ENCODE peak calls at places on chromosomes 11 and 22, in four cellular contexts. E is thyroid gland, U is K562, Z is Peyer's patch. C is an unnamed sample.

GRCh38 chr11:85955531-85955930 is 100.3 kb downstream of the CCDC83 start:
- DNase-seq in U (no peak), Z (no peak), E (no peak), C (no peak)

GRCh38 chr11:15649371-15650104 is 534.8 kb downstream of the INSC start:
- DNase-seq in Z (no peak), E (no peak), U (no peak), C (no peak)

GRCh38 chr11:83717551-83717950 is 431.4 kb upstream of the CCDC90B start:
- DNase-seq in Z (no peak), E (no peak), U (no peak), C (no peak)

GRCh38 chr22:47632646-47633045 is 870.2 kb downstream of the TBC1D22A start:
- DNase-seq in U (no peak), E (no peak), Z (peak), C (no peak)

GRCh38 chr11:104946907-104947306 is 21.5 kb downstream of the CASP4 start:
- DNase-seq in U (no peak), Z (peak), E (no peak), C (no peak)

GRCh38 chr22:50544746-50545253 is 899 bp upstream of the KLHDC7B start:
- DNase-seq in E (peak), U (no peak), Z (no peak), C (peak)

GRCh38 chr11:11387906-11388305 is 34.9 kb upstream of the CSNK2A3 start:
- DNase-seq in E (no peak), U (no peak), Z (no peak), C (no peak)

GRCh38 chr11:80886684-80887083 is 1445.9 kb upstream of the TENM4 start:
- DNase-seq in U (no peak), E (no peak), Z (no peak), C (no peak)

GRCh38 chr11:17597770-17598169 is 50.7 kb downstream of the OTOG start:
- DNase-seq in U (no peak), E (no peak), Z (peak), C (no peak)

GRCh38 chr11:114059278-114059983 is at the start of gene ZBTB16:
- DNase-seq in E (peak), Z (peak), U (no peak), C (peak)

GRCh38 chr11:117743121-117743815 is 53.7 kb downstream of the DSCAML1 start:
- DNase-seq in U (no peak), E (peak), Z (no peak), C (no peak)

GRCh38 chr11:26944866-26945664 is 48.8 kb upstream of the FIBIN start:
- DNase-seq in U (no peak), Z (no peak), E (no peak), C (no peak)

GRCh38 chr22:39970742-39971141 is 10.5 kb downstream of the TMA7B start:
- DNase-seq in Z (no peak), E (no peak), U (no peak), C (no peak)

GRCh38 chr11:116314012-116314411 is 458.8 kb downstream of the BUD13 start:
- DNase-seq in E (no peak), U (no peak), Z (no peak), C (no peak)

GRCh38 chr11:113188433-113188834 is 125.9 kb upstream of the TTC12 start:
- DNase-seq in E (no peak), U (no peak), Z (no peak), C (no peak)

GRCh38 chr11:119722281-119722794 is 6.7 kb downstream of the NECTIN1 start:
- DNase-seq in U (no peak), E (no peak), Z (no peak), C (peak)

GRCh38 chr11:83235825-83236224 is 42.3 kb downstream of the ANKRD42 start:
- DNase-seq in U (no peak), Z (no peak), E (no peak), C (no peak)

GRCh38 chr11:1197886-1198765 is 24.7 kb upstream of the MUC5B start:
- DNase-seq in U (peak), Z (no peak), E (no peak), C (no peak)

GRCh38 chr11:76047231-76047630 is 159.1 kb downstream of the WNT11 start:
- DNase-seq in E (no peak), U (no peak), Z (no peak), C (no peak)

GRCh38 chr22:35971418-35972119 is 57.1 kb downstream of the RBFOX2 start:
- DNase-seq in E (no peak), Z (no peak), U (no peak), C (no peak)

GRCh38 chr22:20428496-20429253 is 8.9 kb downstream of the SCARF2 start:
- DNase-seq in Z (no peak), U (no peak), E (no peak), C (no peak)

DNA sequence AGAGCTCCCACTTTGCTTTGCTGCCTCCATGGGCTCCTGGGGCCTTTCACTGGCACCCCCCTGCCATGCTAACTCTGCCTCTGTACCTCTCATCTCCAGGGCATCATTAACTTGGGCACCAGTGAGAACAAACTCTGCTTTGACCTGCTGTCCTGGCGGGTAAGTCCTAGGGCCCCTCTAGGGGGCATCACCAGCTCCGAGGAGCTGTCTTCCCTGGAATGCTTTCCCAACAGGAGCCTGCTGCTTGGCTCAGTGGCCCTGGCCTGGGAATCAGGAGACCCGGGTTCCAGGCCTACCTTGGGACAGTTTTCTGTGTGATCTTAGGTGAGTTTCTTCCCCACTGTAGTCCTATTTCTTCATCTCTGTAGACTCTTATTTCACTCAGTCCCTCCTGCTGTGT is 5.1 kb downstream of the ACCS start:
- DNase-seq in Z (no peak), E (no peak), U (no peak), C (no peak)
- TF ChIP-seq CTCF in Z (no peak), E (no peak), U (no peak), C (no peak)

GRCh38 chr11:2940930-2941821 is 12.0 kb upstream of the PHLDA2 start:
- DNase-seq in U (no peak), E (peak), Z (no peak), C (peak)
- TF ChIP-seq POLR2A in U (peak), E (no peak), Z (no peak), C (no peak)

GRCh38 chr22:45933503-45934167 is 43.3 kb downstream of the WNT7B start:
- DNase-seq in U (no peak), E (peak), Z (no peak), C (no peak)

GRCh38 chr22:45931042-45931441 is 45.9 kb downstream of the WNT7B start:
- DNase-seq in Z (no peak), E (no peak), U (no peak), C (no peak)

GRCh38 chr22:45930324-45930723 is 46.6 kb downstream of the WNT7B start:
- DNase-seq in E (no peak), Z (no peak), U (peak), C (no peak)

GRCh38 chr22:45934168-45934564 is 42.8 kb downstream of the WNT7B start:
- DNase-seq in E (no peak), U (no peak), Z (no peak), C (no peak)

GRCh38 chr22:45932066-45932465 is 44.9 kb downstream of the WNT7B start:
- DNase-seq in U (no peak), E (no peak), Z (no peak), C (no peak)
- TF ChIP-seq CTCF in U (no peak), E (no peak), Z (no peak), C (no peak)

GRCh38 chr11:61792310-61793083 is at the start of the genes FEN1 and TMEM258:
- DNase-seq in Z (peak), U (peak), E (peak), C (peak)
- TF ChIP-seq POLR2A in Z (peak), U (peak), E (no peak), C (peak)